ENCODE peak calls at places on chromosomes 3 and 15, in four cellular contexts. A is heart right ventricle, C is brain microvascular endothelial cell, J is colonic mucosa. X is an unnamed sample.

GRCh38 chr15:69377137-69377536 is 37.0 kb upstream of the KIF23 start:
- DNase-seq in A (no peak), C (no peak), J (no peak), X (no peak)

GRCh38 chr15:99014803-99015676 is 7.4 kb upstream of the PGPEP1L start:
- DNase-seq in A (peak; percentile 45), C (peak; percentile 43), J (peak; percentile 57), X (peak; percentile 84)

GRCh38 chr3:71372911-71373637 is 210.5 kb downstream of the FOXP1 start:
- DNase-seq in A (no peak), C (no peak), J (no peak), X (no peak)

GRCh38 chr15:75694241-75695182 is 18.1 kb downstream of the CSPG4 start:
- DNase-seq in A (peak; percentile 75), C (peak; percentile 89), J (peak; percentile 56), X (no peak)

GRCh38 chr15:75721923-75722870 is 9.5 kb upstream of the CSPG4 start:
- DNase-seq in A (no peak), C (no peak), J (no peak), X (peak; percentile 41)

GRCh38 chr3:131356006-131356405 is 25.6 kb upstream of the NUDT16 start:
- DNase-seq in A (no peak), C (no peak), J (no peak), X (no peak)

GRCh38 chr3:35224571-35225280 is 414.6 kb upstream of the ARPP21 start:
- DNase-seq in A (no peak), C (no peak), J (no peak), X (no peak)

GRCh38 chr15:73799466-73799865 is 46.3 kb upstream of the INSYN1 start:
- DNase-seq in A (no peak), C (no peak), J (no peak), X (no peak)

GRCh38 chr3:126911162-126912026 is 71.5 kb upstream of the PLXNA1 start:
- DNase-seq in A (no peak), C (peak; percentile 88), J (peak; percentile 42), X (peak; percentile 66)

GRCh38 chr3:193391902-193392301 is 13.3 kb upstream of the ATP13A5 start:
- DNase-seq in A (no peak), C (no peak), J (no peak), X (no peak)

GRCh38 chr3:58003093-58003492 is 5.1 kb upstream of the FLNB start:
- DNase-seq in A (no peak), C (no peak), J (no peak), X (no peak)

GRCh38 chr3:20539666-20540460 is 353.9 kb upstream of the SGO1 start:
- DNase-seq in A (no peak), C (no peak), J (no peak), X (no peak)

GRCh38 chr15:82122754-82123400 is 77.1 kb upstream of the MEX3B start:
- DNase-seq in A (no peak), C (peak; percentile 99), J (no peak), X (no peak)

GRCh38 chr3:3806856-3807255 is 7.6 kb downstream of the LRRN1 start:
- DNase-seq in A (no peak), C (no peak), J (no peak), X (no peak)

GRCh38 chr3:10867384-10867783 is 51.4 kb downstream of the SLC6A11 start:
- DNase-seq in A (no peak), C (peak; percentile 15), J (no peak), X (no peak)

GRCh38 chr3:17088602-17089313 is 204.0 kb downstream of the PLCL2 start:
- DNase-seq in A (no peak), C (no peak), J (no peak), X (no peak)

GRCh38 chr15:82040862-82041261 is 5.0 kb downstream of the MEX3B start:
- DNase-seq in A (no peak), C (no peak), J (peak; percentile 38), X (no peak)

GRCh38 chr3:178059124-178059523 is 477.1 kb upstream of the KCNMB2 start:
- DNase-seq in A (no peak), C (no peak), J (no peak), X (no peak)

GRCh38 chr15:98721166-98721565 is 72.8 kb downstream of the IGF1R start:
- DNase-seq in A (no peak), C (no peak), J (no peak), X (no peak)

GRCh38 chr3:117708601-117709000 is 999.0 kb downstream of the TUSC7 start:
- DNase-seq in A (no peak), C (no peak), J (no peak), X (no peak)
- H3K27me3 ChIP-seq in A (no peaks in the 10 kb centered on the region), C (no peaks in the 10 kb centered on the region), J (no peaks in the 10 kb centered on the region), X (no peaks in the 10 kb centered on the region)

GRCh38 chr3:184808021-184808420 is 3.9 kb upstream of the VPS8 start:
- DNase-seq in A (no peak), C (no peak), J (no peak), X (no peak)
- TF ChIP-seq CTCF in A (no peak), C (peak; percentile 28), J (no peak), X (no peak)

DNA sequence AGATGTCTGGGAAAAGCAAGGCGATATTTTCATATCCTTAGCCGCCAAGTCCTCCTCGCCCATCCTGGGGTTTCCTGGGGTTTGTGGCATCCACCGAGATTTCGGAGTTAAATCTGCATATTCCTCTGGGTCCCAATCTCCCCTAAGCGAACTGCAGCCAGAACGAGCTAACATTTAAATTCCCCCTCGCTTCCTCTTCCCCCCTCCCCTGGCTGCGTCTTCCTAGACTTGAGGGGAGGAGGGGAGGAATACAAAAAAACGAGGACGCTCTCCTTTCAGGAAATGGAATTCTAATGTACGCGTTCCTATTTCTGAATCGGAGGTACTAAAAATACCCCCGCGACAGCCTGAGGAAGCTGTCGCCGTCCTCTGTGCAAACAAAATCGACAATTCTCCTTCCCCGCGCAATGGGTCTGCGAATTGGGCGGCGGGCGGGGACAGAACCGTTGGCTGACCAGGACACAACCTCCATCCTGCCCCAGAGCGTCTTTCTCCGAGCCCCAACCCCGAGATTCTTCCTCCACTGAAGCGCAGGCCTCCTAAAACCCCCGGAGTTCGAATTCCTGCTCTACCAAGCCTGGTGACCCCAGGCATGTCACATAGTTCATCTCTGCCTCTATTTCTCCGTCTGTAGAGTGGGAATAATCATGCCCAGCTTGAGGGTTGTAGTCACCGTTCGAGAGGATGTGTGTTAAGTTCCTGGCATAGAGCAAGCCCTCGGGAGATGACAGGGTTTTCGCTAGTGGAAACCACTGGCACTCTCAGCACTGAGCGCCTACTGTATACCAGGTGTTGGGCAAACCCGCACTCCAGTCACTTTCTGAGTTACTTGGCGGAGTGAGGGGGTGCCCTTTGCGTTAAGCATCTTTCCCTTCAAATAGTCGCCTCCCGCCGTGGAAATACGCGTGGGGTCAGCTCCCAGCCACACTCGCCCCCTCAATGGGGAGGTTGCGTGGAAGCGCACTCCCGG is 5.3 kb downstream of the FEZF2 start:
- DNase-seq in A (no peak), C (no peak), J (no peak), X (no peak)
- H3K27me3 ChIP-seq in A (peaks cover 93% of the 10 kb centered on the region), C (peaks cover 90% of the 10 kb centered on the region), J (peaks cover 67% of the 10 kb centered on the region), X (peaks cover 79% of the 10 kb centered on the region)

GRCh38 chr3:129316121-129317013 is 37.7 kb downstream of the HMCES start:
- DNase-seq in A (peak; percentile 87), C (peak; percentile 79), J (peak; percentile 93), X (peak; percentile 88)
- TF ChIP-seq CTCF in A (peak; percentile 56), C (peak; percentile 59), J (peak; percentile 45), X (peak; percentile 54)

GRCh38 chr3:13668136-13668535 is 119.2 kb downstream of the FBLN2 start:
- DNase-seq in A (no peak), C (no peak), J (no peak), X (no peak)

GRCh38 chr3:13669457-13669856 is 120.5 kb downstream of the FBLN2 start:
- DNase-seq in A (no peak), C (no peak), J (no peak), X (no peak)

GRCh38 chr3:13673207-13673606 is 124.3 kb downstream of the FBLN2 start:
- DNase-seq in A (no peak), C (no peak), J (no peak), X (no peak)

GRCh38 chr3:13671536-13672233 is 122.8 kb downstream of the FBLN2 start:
- DNase-seq in A (no peak), C (no peak), J (no peak), X (no peak)

GRCh38 chr3:13670292-13670691 is 121.4 kb downstream of the FBLN2 start:
- DNase-seq in A (no peak), C (no peak), J (no peak), X (no peak)
- H3K27me3 ChIP-seq in A (peaks cover 15% of the 10 kb centered on the region), C (no peaks in the 10 kb centered on the region), J (no peaks in the 10 kb centered on the region), X (peaks cover 26% of the 10 kb centered on the region)

X was measured in lower lobe of right lung.